ENCODE peak calls at places on chromosomes 1 and 21, in six cellular contexts. One of them, this sample, is unnamed.

GRCh38 chr1:119551218-119551617 is 44.2 kb downstream of the HSD3B1 start:
- DNase-seq in B cell: no peak
- DNase-seq in body of pancreas: no peak
- DNase-seq in heart right ventricle: no peak
- DNase-seq in Panc1: no peak
- DNase-seq in neural progenitor cell: no peak
- DNase-seq in this sample: no peak

GRCh38 chr1:61287734-61288133 is 205.4 kb downstream of the NFIA start:
- DNase-seq in B cell: no peak
- DNase-seq in body of pancreas: no peak
- DNase-seq in heart right ventricle: no peak
- DNase-seq in Panc1: no peak
- DNase-seq in neural progenitor cell: no peak
- DNase-seq in this sample: no peak

GRCh38 chr1:226643167-226643566 is 94.6 kb downstream of the STUM start:
- DNase-seq in B cell: peak
- DNase-seq in body of pancreas: no peak
- DNase-seq in heart right ventricle: no peak
- DNase-seq in Panc1: no peak
- DNase-seq in neural progenitor cell: no peak
- DNase-seq in this sample: no peak

GRCh38 chr1:167659440-167659839 is 29.4 kb downstream of the RCSD1 start:
- DNase-seq in B cell: no peak
- DNase-seq in body of pancreas: no peak
- DNase-seq in heart right ventricle: no peak
- DNase-seq in Panc1: no peak
- DNase-seq in neural progenitor cell: no peak
- DNase-seq in this sample: no peak

GRCh38 chr1:174068000-174068399 is 45.8 kb upstream of the RC3H1 start:
- DNase-seq in B cell: no peak
- DNase-seq in body of pancreas: no peak
- DNase-seq in heart right ventricle: no peak
- DNase-seq in Panc1: no peak
- DNase-seq in neural progenitor cell: no peak
- DNase-seq in this sample: no peak

GRCh38 chr1:54399765-54400164 is 6.4 kb downstream of the SSBP3 start:
- DNase-seq in B cell: no peak
- DNase-seq in body of pancreas: no peak
- DNase-seq in heart right ventricle: no peak
- DNase-seq in Panc1: no peak
- DNase-seq in neural progenitor cell: no peak
- DNase-seq in this sample: no peak

GRCh38 chr1:7534061-7534825 is 236.9 kb upstream of the VAMP3 start:
- DNase-seq in B cell: no peak
- DNase-seq in body of pancreas: no peak
- DNase-seq in heart right ventricle: no peak
- DNase-seq in Panc1: no peak
- DNase-seq in neural progenitor cell: no peak
- DNase-seq in this sample: no peak

GRCh38 chr1:115813735-115814134 is 27.2 kb downstream of the NHLH2 start:
- DNase-seq in B cell: no peak
- DNase-seq in body of pancreas: no peak
- DNase-seq in heart right ventricle: no peak
- DNase-seq in Panc1: no peak
- DNase-seq in neural progenitor cell: no peak
- DNase-seq in this sample: no peak

GRCh38 chr1:187876775-187877174 is 1048.0 kb downstream of the PLA2G4A start:
- DNase-seq in B cell: no peak
- DNase-seq in body of pancreas: no peak
- DNase-seq in heart right ventricle: no peak
- DNase-seq in Panc1: no peak
- DNase-seq in neural progenitor cell: no peak
- DNase-seq in this sample: no peak

GRCh38 chr1:154493276-154493675 is 8.7 kb upstream of the TDRD10 start:
- DNase-seq in B cell: peak
- DNase-seq in body of pancreas: peak
- DNase-seq in heart right ventricle: peak
- DNase-seq in Panc1: no peak
- DNase-seq in neural progenitor cell: peak
- DNase-seq in this sample: no peak

GRCh38 chr21:29441651-29442050 is 142.9 kb downstream of the BACH1 start:
- DNase-seq in B cell: no peak
- DNase-seq in body of pancreas: no peak
- DNase-seq in heart right ventricle: no peak
- DNase-seq in Panc1: no peak
- DNase-seq in neural progenitor cell: no peak
- DNase-seq in this sample: no peak

GRCh38 chr1:162612606-162613400 is 19.5 kb upstream of the DDR2 start:
- DNase-seq in B cell: no peak
- DNase-seq in body of pancreas: peak
- DNase-seq in heart right ventricle: no peak
- DNase-seq in Panc1: no peak
- DNase-seq in neural progenitor cell: no peak
- DNase-seq in this sample: no peak

GRCh38 chr1:47507921-47508894 is 70.4 kb downstream of the FOXD2 start:
- DNase-seq in B cell: peak
- DNase-seq in body of pancreas: peak
- DNase-seq in heart right ventricle: peak
- DNase-seq in Panc1: no peak
- DNase-seq in neural progenitor cell: peak
- DNase-seq in this sample: peak

GRCh38 chr1:61851849-61852692 is 109.8 kb downstream of the PATJ start:
- DNase-seq in B cell: peak
- DNase-seq in body of pancreas: no peak
- DNase-seq in heart right ventricle: peak
- DNase-seq in Panc1: no peak
- DNase-seq in neural progenitor cell: peak
- DNase-seq in this sample: no peak

GRCh38 chr1:175808573-175808972 is 65.2 kb upstream of the TNR start:
- DNase-seq in B cell: no peak
- DNase-seq in body of pancreas: peak
- DNase-seq in heart right ventricle: no peak
- DNase-seq in Panc1: no peak
- DNase-seq in neural progenitor cell: peak
- DNase-seq in this sample: no peak

GRCh38 chr21:43778469-43779335 is 2.6 kb upstream of the CSTB start:
- DNase-seq in B cell: no peak
- DNase-seq in body of pancreas: no peak
- DNase-seq in heart right ventricle: no peak
- DNase-seq in Panc1: peak
- DNase-seq in neural progenitor cell: no peak
- DNase-seq in this sample: no peak
- TF ChIP-seq CTCF in B cell: no peak
- TF ChIP-seq CTCF in body of pancreas: no peak
- TF ChIP-seq CTCF in heart right ventricle: no peak
- TF ChIP-seq CTCF in Panc1: no peak
- TF ChIP-seq CTCF in neural progenitor cell: no peak
- TF ChIP-seq CTCF in this sample: no peak

DNA sequence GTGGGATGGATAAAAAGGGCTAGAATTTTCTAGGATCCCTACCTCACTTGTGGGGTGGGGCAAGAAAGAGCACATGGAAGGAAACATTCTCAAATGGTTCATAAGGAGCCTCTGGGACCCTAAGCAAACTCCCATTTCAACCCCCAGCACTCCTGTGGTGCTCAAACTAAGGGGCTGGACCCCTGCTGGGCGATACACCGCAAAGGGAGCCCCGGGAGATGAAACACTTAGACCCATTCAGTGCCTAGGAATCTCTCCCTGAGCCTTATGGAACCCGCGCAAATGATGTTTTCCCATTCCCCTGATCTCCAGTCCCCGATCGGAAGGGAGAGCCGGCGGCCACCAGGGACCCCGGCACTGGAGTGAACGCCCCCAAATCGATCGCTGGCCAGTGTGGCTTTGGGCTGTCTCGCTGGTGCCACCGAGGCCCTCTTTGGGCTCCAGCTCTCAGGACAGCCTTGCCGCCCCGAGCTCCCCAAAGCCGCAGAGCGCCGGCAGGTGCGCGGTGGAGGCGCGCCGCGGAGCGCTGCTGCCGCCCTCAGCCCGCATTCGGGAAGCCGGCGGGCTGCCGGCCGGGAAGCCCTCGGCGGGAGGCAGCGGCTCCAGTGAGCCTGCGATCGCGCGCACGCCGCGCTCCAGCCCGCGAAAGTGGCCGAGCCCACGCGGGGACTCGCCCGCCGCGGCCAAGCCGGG is 1.2 kb downstream of the PLXNA2 start:
- DNase-seq in B cell: no peak
- DNase-seq in body of pancreas: peak
- DNase-seq in heart right ventricle: no peak
- DNase-seq in Panc1: no peak
- DNase-seq in neural progenitor cell: peak
- DNase-seq in this sample: peak
- TF ChIP-seq CTCF in B cell: no peak
- TF ChIP-seq CTCF in body of pancreas: no peak
- TF ChIP-seq CTCF in heart right ventricle: no peak
- TF ChIP-seq CTCF in Panc1: peak
- TF ChIP-seq CTCF in neural progenitor cell: peak
- TF ChIP-seq CTCF in this sample: peak

GRCh38 chr1:63190171-63190570 is 132.2 kb upstream of the FOXD3 start:
- DNase-seq in B cell: no peak
- DNase-seq in body of pancreas: no peak
- DNase-seq in heart right ventricle: no peak
- DNase-seq in Panc1: no peak
- DNase-seq in neural progenitor cell: no peak
- DNase-seq in this sample: no peak

GRCh38 chr1:63189677-63190076 is 132.7 kb upstream of the FOXD3 start:
- DNase-seq in B cell: no peak
- DNase-seq in body of pancreas: no peak
- DNase-seq in heart right ventricle: no peak
- DNase-seq in Panc1: no peak
- DNase-seq in neural progenitor cell: peak
- DNase-seq in this sample: no peak
- TF ChIP-seq CTCF in B cell: no peak
- TF ChIP-seq CTCF in body of pancreas: peak
- TF ChIP-seq CTCF in heart right ventricle: no peak
- TF ChIP-seq CTCF in Panc1: peak
- TF ChIP-seq CTCF in neural progenitor cell: peak
- TF ChIP-seq CTCF in this sample: peak

GRCh38 chr1:156320560-156320959 is 17.5 kb downstream of the CCT3 start:
- DNase-seq in B cell: no peak
- DNase-seq in body of pancreas: no peak
- DNase-seq in heart right ventricle: no peak
- DNase-seq in Panc1: no peak
- DNase-seq in neural progenitor cell: no peak
- DNase-seq in this sample: no peak

GRCh38 chr1:156316909-156317308 is 17.8 kb upstream of the VHLL start:
- DNase-seq in B cell: no peak
- DNase-seq in body of pancreas: no peak
- DNase-seq in heart right ventricle: no peak
- DNase-seq in Panc1: no peak
- DNase-seq in neural progenitor cell: no peak
- DNase-seq in this sample: no peak

DNA sequence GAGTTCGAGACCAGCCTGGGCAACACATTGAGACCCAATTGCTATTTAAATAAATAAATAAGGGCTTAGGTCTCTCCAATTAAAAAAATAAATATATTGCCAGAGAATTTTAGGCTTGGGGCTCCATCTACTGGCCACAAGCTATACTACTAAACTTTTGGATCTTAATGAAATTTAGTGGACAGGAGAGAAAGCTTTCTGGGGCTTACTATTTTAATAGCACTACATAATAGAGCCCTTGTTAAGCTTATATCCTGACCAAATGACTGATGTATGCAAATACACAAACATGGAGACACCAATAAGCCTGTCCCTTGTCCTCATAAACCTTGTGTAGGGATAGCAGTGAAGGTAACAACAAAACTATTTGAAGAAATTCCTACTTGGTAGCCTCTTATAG is 18.4 kb downstream of the CCT3 start:
- DNase-seq in B cell: no peak
- DNase-seq in body of pancreas: no peak
- DNase-seq in heart right ventricle: no peak
- DNase-seq in Panc1: no peak
- DNase-seq in neural progenitor cell: no peak
- DNase-seq in this sample: no peak
- TF ChIP-seq CTCF in B cell: peak
- TF ChIP-seq CTCF in body of pancreas: peak
- TF ChIP-seq CTCF in heart right ventricle: peak
- TF ChIP-seq CTCF in Panc1: peak
- TF ChIP-seq CTCF in neural progenitor cell: peak
- TF ChIP-seq CTCF in this sample: peak

DNA sequence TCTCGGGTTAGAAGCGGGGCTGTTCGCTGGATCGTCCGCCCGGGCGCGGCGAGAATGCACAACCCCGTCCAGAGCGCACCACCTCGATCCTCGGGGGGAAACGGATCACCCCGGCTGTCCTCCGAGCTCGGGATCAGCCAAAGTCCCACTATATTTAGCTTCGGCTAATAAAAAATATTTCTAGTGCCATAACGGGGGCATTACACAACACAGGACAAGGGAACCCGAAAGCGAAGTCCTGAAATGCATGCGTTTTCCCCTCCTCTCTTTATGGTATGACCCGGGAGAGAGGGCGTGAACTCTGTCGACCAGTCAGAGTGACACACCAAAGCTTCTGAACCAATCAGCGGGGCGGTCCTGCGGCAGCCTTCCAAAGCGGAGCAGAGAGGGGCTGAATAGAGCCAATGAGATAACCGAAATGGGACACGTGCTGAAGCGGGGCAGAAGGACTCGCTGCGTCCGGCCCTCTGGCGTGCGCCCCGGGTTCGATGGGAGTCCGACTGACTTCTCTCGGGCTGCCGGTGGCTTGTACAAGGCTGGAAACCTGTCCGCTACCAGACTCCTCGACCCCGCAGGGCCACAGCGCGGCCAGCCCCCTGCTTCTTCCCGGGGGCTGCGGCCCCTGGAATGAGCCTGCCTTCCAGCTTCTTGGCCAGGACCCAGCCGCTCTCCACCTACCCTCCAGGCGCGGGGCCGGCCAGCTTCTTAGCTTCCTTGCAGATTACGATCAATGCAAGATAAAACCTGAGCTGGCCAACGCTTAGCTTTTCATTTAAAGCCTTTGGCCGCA is at the start of gene ALDH4A1:
- DNase-seq in B cell: peak
- DNase-seq in body of pancreas: peak
- DNase-seq in heart right ventricle: peak
- DNase-seq in Panc1: peak
- DNase-seq in neural progenitor cell: peak
- DNase-seq in this sample: peak
- TF ChIP-seq CTCF in B cell: no peak
- TF ChIP-seq CTCF in body of pancreas: no peak
- TF ChIP-seq CTCF in heart right ventricle: no peak
- TF ChIP-seq CTCF in Panc1: no peak
- TF ChIP-seq CTCF in neural progenitor cell: no peak
- TF ChIP-seq CTCF in this sample: no peak

This sample was measured in progenitor cell of endocrine pancreas.